ENCODE peak calls at places on chromosomes 7 and 10, in six cellular contexts. C, U, G, V, O and H are unnamed samples.

GRCh38 chr7:154638286-154638685 is 364.6 kb downstream of the PAXIP1 start:
- DNase-seq in O (no peak), C (no peak), V (no peak), G (no peak), U (no peak), H (no peak)

GRCh38 chr7:22814261-22815208 is 8.1 kb downstream of the TOMM7 start:
- DNase-seq in V (peak; percentile 42), C (peak; percentile 52), O (no peak), G (peak; percentile 66), U (no peak), H (peak; percentile 34)

GRCh38 chr10:129605266-129605985 is 138.4 kb downstream of the MGMT start:
- DNase-seq in V (peak; percentile 62), G (no peak), C (no peak), O (no peak), U (no peak), H (peak; percentile 57)

GRCh38 chr7:98354511-98355249 is 46.2 kb downstream of the BAIAP2L1 start:
- DNase-seq in U (peak; percentile 79), V (peak; percentile 86), G (peak; percentile 91), O (peak; percentile 75), C (peak; percentile 92), H (peak; percentile 86)

GRCh38 chr10:109037978-109038377 is 885.3 kb downstream of the XPNPEP1 start:
- DNase-seq in G (no peak), V (no peak), U (no peak), C (no peak), O (no peak), H (no peak)

GRCh38 chr10:34689053-34689452 is 126.0 kb downstream of the PARD3 start:
- DNase-seq in U (no peak), G (peak; percentile 45), C (peak; percentile 70), O (no peak), V (peak; percentile 71), H (peak; percentile 67)

GRCh38 chr7:78225534-78225933 is 427.0 kb downstream of the PHTF2 start:
- DNase-seq in U (no peak), V (peak; percentile 53), C (peak; percentile 36), O (no peak), G (peak; percentile 14), H (peak; percentile 45)

GRCh38 chr10:132450825-132451505 is 54.0 kb downstream of the PWWP2B start:
- DNase-seq in V (no peak), G (no peak), U (no peak), O (peak; percentile 46), C (no peak), H (no peak)

GRCh38 chr10:2978111-2978510 is 89.2 kb upstream of the PFKP start:
- DNase-seq in O (no peak), G (peak; percentile 41), C (peak; percentile 76), U (no peak), V (peak; percentile 75), H (peak; percentile 66)

GRCh38 chr10:100327007-100327700 is 2.9 kb downstream of the PKD2L1 start:
- DNase-seq in O (peak; percentile 55), V (peak; percentile 47), C (no peak), U (no peak), G (peak; percentile 68), H (no peak)

GRCh38 chr7:10677211-10677610 is 296.5 kb upstream of the PHF14 start:
- DNase-seq in V (no peak), O (no peak), C (no peak), G (no peak), U (no peak), H (no peak)

GRCh38 chr10:92208736-92209135 is 82.1 kb downstream of the CPEB3 start:
- DNase-seq in C (peak; percentile 49), O (no peak), U (no peak), G (peak; percentile 50), V (peak; percentile 18), H (no peak)

GRCh38 chr7:52100-52499 is 140.3 kb upstream of the FAM20C start:
- DNase-seq in C (no peak), G (no peak), U (peak; percentile 41), V (no peak), O (peak; percentile 45), H (no peak)

GRCh38 chr7:149469806-149470205 is 8.9 kb upstream of the ZNF777 start:
- DNase-seq in O (no peak), G (no peak), V (no peak), C (no peak), U (no peak), H (no peak)

GRCh38 chr10:14236341-14236740 is 94.4 kb downstream of the FRMD4A start:
- DNase-seq in G (no peak), V (no peak), U (no peak), O (no peak), C (no peak), H (no peak)

GRCh38 chr10:14244801-14245211 is 85.9 kb downstream of the FRMD4A start:
- DNase-seq in V (peak; percentile 13), C (peak; percentile 72), G (peak; percentile 24), U (no peak), O (no peak), H (peak; percentile 20)

GRCh38 chr10:14244147-14244546 is 86.6 kb downstream of the FRMD4A start:
- DNase-seq in U (no peak), O (no peak), V (no peak), C (peak; percentile 6), G (no peak), H (no peak)

GRCh38 chr10:14241196-14241595 is 89.5 kb downstream of the FRMD4A start:
- DNase-seq in C (no peak), V (no peak), U (no peak), G (no peak), O (no peak), H (no peak)

DNA sequence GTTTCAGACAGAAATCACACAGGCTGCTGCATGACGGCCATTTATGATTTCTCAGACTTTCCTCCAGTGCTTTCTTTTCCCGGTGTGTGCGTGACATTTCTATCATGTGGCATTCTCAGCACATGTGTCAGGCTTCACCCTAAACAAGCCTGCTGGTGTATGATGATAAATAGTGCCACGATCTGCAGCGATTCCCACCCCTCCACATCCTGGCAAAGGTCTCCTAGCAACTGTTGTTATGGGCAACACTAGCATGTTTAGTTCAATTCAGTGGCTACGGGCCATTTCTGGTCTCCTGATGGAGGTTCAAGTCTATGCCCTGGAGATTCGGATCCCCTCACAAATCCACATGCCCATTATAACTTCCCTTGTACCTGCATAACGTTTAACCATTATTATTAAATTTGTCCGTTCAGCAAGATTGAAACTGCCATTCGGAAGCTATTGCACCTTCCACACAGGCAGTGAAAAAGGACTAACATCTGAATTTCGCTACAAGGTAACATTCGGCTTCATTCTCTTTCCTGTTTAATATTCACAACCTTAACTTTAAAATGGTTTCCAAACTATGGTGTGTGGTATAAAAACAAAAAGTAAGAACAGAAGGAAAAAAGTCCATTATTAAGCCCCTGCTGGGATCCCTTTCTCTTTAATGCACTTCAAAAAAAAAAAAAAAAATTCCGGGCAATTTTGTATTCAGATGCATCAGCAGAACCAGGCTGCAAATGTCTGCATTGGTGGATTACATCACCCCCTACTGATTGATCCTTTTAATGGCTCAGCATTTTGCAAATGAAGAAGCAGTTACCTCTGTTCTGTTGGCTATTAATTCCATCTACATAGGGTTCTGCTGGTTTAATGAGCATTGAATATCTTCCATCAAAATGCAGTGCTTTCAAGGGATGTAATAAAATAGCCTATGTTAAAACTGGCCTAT is 90.2 kb downstream of the FRMD4A start:
- DNase-seq in V (peak; percentile 8), G (no peak), C (peak; percentile 39), U (no peak), O (no peak), H (no peak)
- TF ChIP-seq CTCF in V (peak; percentile 16), G (no peak), C (no peak), U (peak; percentile 14), O (no peak), H (no peak)

GRCh38 chr10:113957013-113957412 is 86.7 kb upstream of the ADRB1 start:
- DNase-seq in C (peak; percentile 76), O (no peak), V (peak; percentile 84), G (peak; percentile 89), U (no peak), H (peak; percentile 85)

GRCh38 chr10:113959383-113959760 is 84.3 kb upstream of the ADRB1 start:
- DNase-seq in C (no peak), O (no peak), G (no peak), U (no peak), V (no peak), H (no peak)

GRCh38 chr10:113958631-113959382 is 84.9 kb upstream of the ADRB1 start:
- DNase-seq in O (peak; percentile 51), V (peak; percentile 92), U (no peak), C (peak; percentile 88), G (peak; percentile 93), H (peak; percentile 88)

GRCh38 chr10:113950268-113950667 is 93.4 kb upstream of the ADRB1 start:
- DNase-seq in O (no peak), G (no peak), U (no peak), V (no peak), C (no peak), H (no peak)

GRCh38 chr10:113953505-113954272 is 90.0 kb upstream of the ADRB1 start:
- DNase-seq in G (no peak), O (no peak), C (no peak), U (no peak), V (no peak), H (no peak)
- TF ChIP-seq CTCF in G (no peak), O (no peak), C (peak; percentile 26), U (peak; percentile 15), V (peak; percentile 3), H (peak; percentile 25)

GRCh38 chr7:45391618-45392451 is 182.3 kb upstream of the ADCY1 start:
- DNase-seq in G (no peak), U (no peak), V (no peak), C (no peak), O (no peak), H (no peak)
- TF ChIP-seq CTCF in G (no peak), U (no peak), V (no peak), C (no peak), O (no peak), H (no peak)

DNA sequence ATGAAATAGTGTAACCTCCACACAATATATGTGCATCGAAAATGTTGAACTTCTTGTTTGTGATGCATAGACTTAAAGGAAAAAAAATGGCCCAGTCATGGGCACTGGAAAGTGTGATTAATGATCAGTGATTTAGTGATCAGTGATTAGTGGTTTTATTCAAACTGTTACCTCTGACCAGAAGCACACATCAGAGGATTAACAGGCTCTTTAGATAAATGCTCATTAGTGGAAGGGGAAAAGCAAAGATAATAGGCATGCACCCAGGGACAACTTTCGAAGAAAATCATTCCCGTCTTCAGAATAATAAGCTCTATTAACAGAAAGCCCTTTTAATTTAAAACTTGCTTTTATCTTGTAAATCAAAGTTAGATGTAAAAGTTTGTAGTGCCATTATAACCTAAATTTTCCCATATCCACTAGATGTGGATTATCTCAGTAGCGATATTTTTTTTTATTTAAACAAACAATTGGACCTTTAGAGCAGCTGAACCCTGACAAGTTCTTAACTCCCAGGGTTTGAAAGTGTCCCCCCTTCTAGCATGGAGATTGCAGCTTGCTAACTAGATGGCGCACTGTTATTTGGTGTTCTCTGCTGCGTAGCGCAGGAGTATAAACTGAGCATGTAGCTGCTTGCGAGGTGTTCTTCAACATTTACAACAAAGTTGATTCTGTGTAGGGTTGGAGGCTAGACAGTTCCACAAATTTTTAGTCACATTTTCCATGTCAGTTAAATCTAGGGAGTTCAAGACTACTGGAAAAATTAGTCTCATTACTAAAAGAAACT is at the start of gene CREB5:
- DNase-seq in G (no peak), U (no peak), C (no peak), O (no peak), V (no peak), H (no peak)
- TF ChIP-seq CTCF in G (peak; percentile 4), U (no peak), C (no peak), O (no peak), V (peak; percentile 35), H (no peak)

DNA sequence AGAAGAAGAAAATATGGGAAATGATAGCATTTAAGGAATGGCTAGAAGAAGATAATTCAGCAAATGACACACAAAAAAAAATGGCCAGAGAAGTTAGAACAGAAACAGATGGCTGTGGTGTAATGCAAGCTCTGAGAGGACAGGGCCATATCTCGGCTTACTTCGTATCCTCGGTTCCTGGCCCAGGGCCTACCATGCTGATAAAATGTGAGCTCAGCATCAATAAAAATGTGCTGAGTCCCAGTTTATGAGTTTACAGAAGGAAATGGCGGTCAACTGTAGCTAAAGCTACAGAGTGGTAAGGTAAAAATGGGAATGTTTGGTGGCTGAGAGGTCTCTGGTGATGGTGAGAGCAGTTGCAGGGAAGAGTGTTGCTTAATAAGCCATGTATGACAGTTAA is 40.8 kb downstream of the HBP1 start:
- DNase-seq in C (no peak), G (no peak), O (no peak), V (no peak), U (no peak), H (peak; percentile 65)
- TF ChIP-seq CTCF in C (no peak), G (no peak), O (no peak), V (no peak), U (no peak), H (no peak)